ENCODE peak calls at places on chromosomes 16 and 17, in ten cellular contexts. X is pulmonary artery endothelial cell; O is iPS DF 19.7; Y is cardiac muscle cell; U is T follicular helper cell; Z is GM12891; M is NCI-H1436; E is stimulated activated effector memory CD8-positive, alpha-beta T cell treated with anti-CD3 and anti-CD28 coated beads, Interleukin-12 subunit alpha, Interleukin-12 subunit beta, amount 100 ng/mL, for 72 hours; D is left kidney; C is AG10803. W is an unnamed sample.
A peak's percentile ranks its signal among the peaks of the same experiment; 100 is the strongest.

GRCh38 chr16:1999866-2000514 is 9.6 kb downstream of the ZNF598 start:
- DNase-seq in X (no peak), U (no peak), Y (no peak), M (no peak), O (no peak), E (no peak), Z (no peak), D (no peak), C (no peak), W (peak; percentile 53)

GRCh38 chr17:40556884-40557414 is 8.3 kb downstream of the CCR7 start:
- DNase-seq in D (peak; percentile 72), X (no peak), C (no peak), Y (no peak), Z (no peak), M (no peak), E (no peak), O (no peak), U (no peak), W (no peak)

GRCh38 chr16:12236491-12237030 is 260.0 kb downstream of the SNX29 start:
- DNase-seq in O (no peak), M (no peak), E (no peak), D (peak; percentile 88), X (no peak), Z (no peak), U (no peak), C (no peak), Y (no peak), W (no peak)

GRCh38 chr17:32486701-32487459 is at the start of gene CDK5R1:
- DNase-seq in D (peak; percentile 93), Y (peak; percentile 90), M (peak; percentile 60), O (no peak), U (peak; percentile 67), C (peak; percentile 58), E (peak; percentile 49), Z (peak; percentile 73), X (no peak), W (peak; percentile 71)

GRCh38 chr16:53768167-53768566 is 64.2 kb downstream of the FTO start:
- DNase-seq in O (no peak), Z (no peak), D (no peak), E (no peak), Y (no peak), U (no peak), M (no peak), C (peak; percentile 43), X (no peak), W (no peak)

GRCh38 chr16:600781-601180 is 10.9 kb downstream of the RAB40C start:
- DNase-seq in D (no peak), Z (no peak), C (no peak), X (no peak), E (no peak), O (no peak), Y (no peak), M (no peak), U (no peak), W (no peak)

GRCh38 chr16:3038256-3038655 is 1.5 kb upstream of the BICDL2 start:
- DNase-seq in E (no peak), Y (no peak), C (no peak), X (no peak), Z (no peak), O (no peak), M (no peak), D (no peak), U (no peak), W (no peak)

GRCh38 chr16:19085679-19086200 is 18.3 kb downstream of the COQ7 start:
- DNase-seq in E (no peak), U (no peak), O (no peak), X (no peak), Z (no peak), Y (peak; percentile 12), C (peak; percentile 14), D (no peak), M (no peak), W (no peak)

GRCh38 chr17:19486351-19487008 is 47.2 kb upstream of the SLC47A1 start:
- DNase-seq in M (no peak), O (no peak), C (no peak), Y (no peak), X (no peak), Z (no peak), U (no peak), E (no peak), D (peak; percentile 9), W (no peak)

GRCh38 chr16:1713933-1714332 is 7.9 kb downstream of the MAPK8IP3 start:
- DNase-seq in E (no peak), Y (no peak), C (no peak), U (no peak), O (no peak), D (peak; percentile 66), X (no peak), Z (no peak), M (no peak), W (no peak)

GRCh38 chr16:8686031-8686621 is 11.7 kb downstream of the ABAT start:
- DNase-seq in Y (peak; percentile 63), C (no peak), Z (no peak), E (no peak), O (no peak), D (peak; percentile 78), M (no peak), U (no peak), X (no peak), W (peak; percentile 71)

GRCh38 chr17:28578246-28579195 is 1.8 kb upstream of the ALDOC start:
- DNase-seq in D (no peak), M (no peak), O (no peak), E (no peak), C (no peak), X (no peak), Z (no peak), Y (no peak), U (no peak), W (no peak)

GRCh38 chr16:69324013-69324531 is 6.3 kb downstream of the PDF start:
- DNase-seq in D (no peak), U (no peak), C (no peak), Y (no peak), M (no peak), E (no peak), Z (no peak), X (no peak), O (no peak), W (peak; percentile 87)

GRCh38 chr16:5863207-5863606 is 765.6 kb upstream of the EEF2KMT start:
- DNase-seq in Y (no peak), O (no peak), X (no peak), M (no peak), E (no peak), C (no peak), D (peak; percentile 46), U (no peak), Z (no peak), W (no peak)

GRCh38 chr17:40598928-40599627 is 33.8 kb upstream of the CCR7 start:
- DNase-seq in C (no peak), Z (no peak), M (peak; percentile 74), X (no peak), E (no peak), D (peak; percentile 91), O (no peak), Y (no peak), U (peak; percentile 69), W (no peak)

GRCh38 chr17:6574689-6575595 is 18.6 kb upstream of the PITPNM3 start:
- DNase-seq in Z (peak; percentile 66), E (peak; percentile 24), Y (peak; percentile 57), D (peak; percentile 84), M (no peak), X (peak; percentile 27), U (no peak), O (no peak), C (peak; percentile 65), W (peak; percentile 73)

GRCh38 chr17:17845046-17845775 is 8.4 kb upstream of the SREBF1 start:
- DNase-seq in C (no peak), U (no peak), D (no peak), Z (no peak), M (no peak), O (no peak), E (no peak), Y (no peak), X (no peak), W (no peak)

GRCh38 chr17:82212331-82213250 is at the start of gene CCDC57:
- DNase-seq in D (peak; percentile 95), U (no peak), M (peak; percentile 51), O (no peak), E (peak; percentile 73), Z (peak; percentile 97), Y (peak; percentile 87), C (peak; percentile 77), X (no peak), W (peak; percentile 93)

GRCh38 chr17:75970011-75970523 is 8.9 kb downstream of the ACOX1 start:
- DNase-seq in Y (no peak), O (no peak), U (no peak), C (peak; percentile 67), D (no peak), M (no peak), E (no peak), X (peak; percentile 30), Z (no peak), W (no peak)

GRCh38 chr17:6853764-6854442 is 22.4 kb upstream of the TEKT1 start:
- DNase-seq in U (no peak), X (no peak), D (peak; percentile 69), Y (no peak), C (no peak), M (peak; percentile 35), Z (peak; percentile 32), E (no peak), O (peak; percentile 78), W (no peak)

GRCh38 chr17:50028207-50029120 is 27.4 kb upstream of the ITGA3 start:
- DNase-seq in Y (peak; percentile 46), Z (no peak), O (peak; percentile 45), E (no peak), X (no peak), D (peak; percentile 91), U (no peak), C (peak; percentile 82), M (no peak), W (no peak)

GRCh38 chr16:64990101-64990500 is 131.8 kb downstream of the CDH11 start:
- DNase-seq in M (no peak), D (peak; percentile 36), Y (no peak), C (no peak), Z (no peak), U (no peak), E (no peak), O (no peak), X (no peak), W (no peak)

GRCh38 chr16:19691161-19691850 is 26.7 kb downstream of the KNOP1 start:
- DNase-seq in Z (no peak), Y (no peak), X (no peak), U (no peak), O (no peak), D (no peak), C (no peak), M (no peak), E (no peak), W (no peak)

GRCh38 chr17:52148969-52149351 is 9.6 kb downstream of the CA10 start:
- DNase-seq in X (no peak), C (no peak), E (no peak), Y (no peak), U (no peak), Z (no peak), D (peak; percentile 3), M (no peak), O (no peak), W (no peak)

GRCh38 chr17:9213311-9213655 is 192.0 kb downstream of the NTN1 start:
- DNase-seq in Y (no peak), M (no peak), E (no peak), D (no peak), X (no peak), O (no peak), Z (no peak), C (no peak), U (no peak), W (no peak)